ENCODE peak calls at places on chromosomes 16 and 17, in ten cellular contexts. One of them, this sample, is unnamed. For H3K36me3, the result is how much of the 10 kb centered on the place peaks cover.

GRCh38 chr17:18226284-18226945 is 980 bp downstream of the LLGL1 start:
- DNase-seq in ovary: no peak
- DNase-seq in HepG2: no peak
- DNase-seq in transverse colon: no peak
- DNase-seq in stomach: no peak
- DNase-seq in upper lobe of left lung: no peak
- DNase-seq in suprapubic skin: no peak
- DNase-seq in K562: no peak
- DNase-seq in sigmoid colon: no peak
- DNase-seq in H1: no peak
- DNase-seq in this sample: no peak

GRCh38 chr17:248337-249235 is 67.1 kb upstream of the DOC2B start:
- DNase-seq in ovary: peak
- DNase-seq in HepG2: no peak
- DNase-seq in transverse colon: peak
- DNase-seq in stomach: no peak
- DNase-seq in upper lobe of left lung: no peak
- DNase-seq in suprapubic skin: no peak
- DNase-seq in K562: no peak
- DNase-seq in sigmoid colon: peak
- DNase-seq in H1: no peak
- DNase-seq in this sample: peak

GRCh38 chr17:7855643-7856080 is 796 bp downstream of the TMEM88 start:
- DNase-seq in ovary: peak
- DNase-seq in HepG2: no peak
- DNase-seq in transverse colon: no peak
- DNase-seq in stomach: no peak
- DNase-seq in upper lobe of left lung: no peak
- DNase-seq in suprapubic skin: peak
- DNase-seq in K562: no peak
- DNase-seq in sigmoid colon: peak
- DNase-seq in H1: no peak
- DNase-seq in this sample: peak

GRCh38 chr17:36632916-36633846 is 31.8 kb downstream of the MRM1 start:
- DNase-seq in ovary: no peak
- DNase-seq in HepG2: no peak
- DNase-seq in transverse colon: no peak
- DNase-seq in stomach: no peak
- DNase-seq in upper lobe of left lung: no peak
- DNase-seq in suprapubic skin: no peak
- DNase-seq in K562: no peak
- DNase-seq in sigmoid colon: no peak
- DNase-seq in H1: no peak
- DNase-seq in this sample: no peak

GRCh38 chr17:48492401-48493298 is 38.2 kb downstream of the HOXB1 start:
- DNase-seq in ovary: peak
- DNase-seq in HepG2: no peak
- DNase-seq in transverse colon: peak
- DNase-seq in stomach: peak
- DNase-seq in upper lobe of left lung: peak
- DNase-seq in suprapubic skin: peak
- DNase-seq in K562: peak
- DNase-seq in sigmoid colon: peak
- DNase-seq in H1: peak
- DNase-seq in this sample: peak

GRCh38 chr17:15273141-15273793 is 8.1 kb upstream of the PMP22 start:
- DNase-seq in ovary: no peak
- DNase-seq in HepG2: no peak
- DNase-seq in transverse colon: no peak
- DNase-seq in stomach: no peak
- DNase-seq in upper lobe of left lung: no peak
- DNase-seq in suprapubic skin: no peak
- DNase-seq in K562: no peak
- DNase-seq in sigmoid colon: no peak
- DNase-seq in H1: no peak
- DNase-seq in this sample: peak

GRCh38 chr16:64416232-64417010 is 705.4 kb downstream of the CDH11 start:
- DNase-seq in ovary: no peak
- DNase-seq in HepG2: no peak
- DNase-seq in transverse colon: no peak
- DNase-seq in stomach: no peak
- DNase-seq in upper lobe of left lung: no peak
- DNase-seq in suprapubic skin: no peak
- DNase-seq in K562: no peak
- DNase-seq in sigmoid colon: no peak
- DNase-seq in H1: no peak
- DNase-seq in this sample: no peak

GRCh38 chr16:68332411-68333121 is 21.7 kb downstream of the PRMT7 start:
- DNase-seq in ovary: no peak
- DNase-seq in HepG2: peak
- DNase-seq in transverse colon: peak
- DNase-seq in stomach: no peak
- DNase-seq in upper lobe of left lung: peak
- DNase-seq in suprapubic skin: no peak
- DNase-seq in K562: no peak
- DNase-seq in sigmoid colon: no peak
- DNase-seq in H1: no peak
- DNase-seq in this sample: no peak

GRCh38 chr17:81480140-81480917 is 32.3 kb downstream of the ACTG1 start:
- DNase-seq in ovary: peak
- DNase-seq in HepG2: no peak
- DNase-seq in transverse colon: no peak
- DNase-seq in stomach: no peak
- DNase-seq in upper lobe of left lung: no peak
- DNase-seq in suprapubic skin: no peak
- DNase-seq in K562: peak
- DNase-seq in sigmoid colon: no peak
- DNase-seq in H1: no peak
- DNase-seq in this sample: peak

GRCh38 chr17:6355196-6355595 is 79.7 kb downstream of the AIPL1 start:
- DNase-seq in ovary: no peak
- DNase-seq in HepG2: no peak
- DNase-seq in transverse colon: no peak
- DNase-seq in stomach: no peak
- DNase-seq in upper lobe of left lung: no peak
- DNase-seq in suprapubic skin: no peak
- DNase-seq in K562: no peak
- DNase-seq in sigmoid colon: no peak
- DNase-seq in H1: peak
- DNase-seq in this sample: no peak

DNA sequence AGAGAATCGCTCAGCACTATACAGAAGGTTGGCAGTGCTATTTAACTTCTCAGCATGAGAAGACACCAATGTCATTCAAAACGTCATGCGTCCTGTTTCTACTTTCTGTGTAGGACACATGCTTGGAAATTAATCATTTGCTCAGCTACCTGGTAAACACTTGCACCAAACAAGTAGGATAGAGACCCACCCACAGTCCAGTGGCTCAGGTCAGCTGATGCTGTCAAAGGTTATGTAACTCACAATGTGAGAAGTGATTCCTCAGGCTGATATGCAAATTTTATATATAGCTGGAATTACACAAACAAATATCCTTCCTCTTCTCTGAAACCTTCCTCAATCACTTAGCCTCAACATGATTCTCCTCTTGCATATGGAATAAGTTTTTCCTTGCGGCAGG is 59.7 kb downstream of the ZZEF1 start:
- DNase-seq in ovary: no peak
- DNase-seq in HepG2: no peak
- DNase-seq in transverse colon: no peak
- DNase-seq in stomach: no peak
- DNase-seq in upper lobe of left lung: peak
- DNase-seq in suprapubic skin: no peak
- DNase-seq in K562: no peak
- DNase-seq in sigmoid colon: no peak
- DNase-seq in H1: no peak
- DNase-seq in this sample: no peak
- H3K36me3 ChIP-seq in ovary: under half
- H3K36me3 ChIP-seq in HepG2: half or more
- H3K36me3 ChIP-seq in transverse colon: under half
- H3K36me3 ChIP-seq in stomach: half or more
- H3K36me3 ChIP-seq in upper lobe of left lung: under half
- H3K36me3 ChIP-seq in suprapubic skin: half or more
- H3K36me3 ChIP-seq in K562: half or more
- H3K36me3 ChIP-seq in sigmoid colon: half or more
- H3K36me3 ChIP-seq in H1: under half
- H3K36me3 ChIP-seq in this sample: under half

GRCh38 chr16:359871-360697 is 7.6 kb upstream of the AXIN1 start:
- DNase-seq in ovary: no peak
- DNase-seq in HepG2: peak
- DNase-seq in transverse colon: peak
- DNase-seq in stomach: no peak
- DNase-seq in upper lobe of left lung: no peak
- DNase-seq in suprapubic skin: no peak
- DNase-seq in K562: no peak
- DNase-seq in sigmoid colon: no peak
- DNase-seq in H1: no peak
- DNase-seq in this sample: no peak
- TF ChIP-seq EP300 in ovary: no peak
- TF ChIP-seq EP300 in HepG2: no peak
- TF ChIP-seq EP300 in transverse colon: no peak
- TF ChIP-seq EP300 in stomach: no peak
- TF ChIP-seq EP300 in upper lobe of left lung: no peak
- TF ChIP-seq EP300 in suprapubic skin: no peak
- TF ChIP-seq EP300 in K562: no peak
- TF ChIP-seq EP300 in sigmoid colon: no peak
- TF ChIP-seq EP300 in H1: no peak
- TF ChIP-seq EP300 in this sample: no peak

GRCh38 chr16:86532526-86532815 is 22.1 kb downstream of the FOXF1 start:
- DNase-seq in ovary: no peak
- DNase-seq in HepG2: no peak
- DNase-seq in transverse colon: no peak
- DNase-seq in stomach: no peak
- DNase-seq in upper lobe of left lung: no peak
- DNase-seq in suprapubic skin: no peak
- DNase-seq in K562: no peak
- DNase-seq in sigmoid colon: peak
- DNase-seq in H1: no peak
- DNase-seq in this sample: no peak

GRCh38 chr16:86533942-86534341 is 21.1 kb downstream of the MTHFSD start:
- DNase-seq in ovary: no peak
- DNase-seq in HepG2: no peak
- DNase-seq in transverse colon: no peak
- DNase-seq in stomach: no peak
- DNase-seq in upper lobe of left lung: no peak
- DNase-seq in suprapubic skin: no peak
- DNase-seq in K562: no peak
- DNase-seq in sigmoid colon: peak
- DNase-seq in H1: no peak
- DNase-seq in this sample: no peak

GRCh38 chr16:86531641-86532525 is 21.6 kb downstream of the FOXF1 start:
- DNase-seq in ovary: no peak
- DNase-seq in HepG2: no peak
- DNase-seq in transverse colon: no peak
- DNase-seq in stomach: no peak
- DNase-seq in upper lobe of left lung: no peak
- DNase-seq in suprapubic skin: peak
- DNase-seq in K562: no peak
- DNase-seq in sigmoid colon: peak
- DNase-seq in H1: no peak
- DNase-seq in this sample: no peak

GRCh38 chr16:86531193-86531550 is 20.8 kb downstream of the FOXF1 start:
- DNase-seq in ovary: peak
- DNase-seq in HepG2: no peak
- DNase-seq in transverse colon: peak
- DNase-seq in stomach: no peak
- DNase-seq in upper lobe of left lung: no peak
- DNase-seq in suprapubic skin: no peak
- DNase-seq in K562: no peak
- DNase-seq in sigmoid colon: peak
- DNase-seq in H1: no peak
- DNase-seq in this sample: peak

DNA sequence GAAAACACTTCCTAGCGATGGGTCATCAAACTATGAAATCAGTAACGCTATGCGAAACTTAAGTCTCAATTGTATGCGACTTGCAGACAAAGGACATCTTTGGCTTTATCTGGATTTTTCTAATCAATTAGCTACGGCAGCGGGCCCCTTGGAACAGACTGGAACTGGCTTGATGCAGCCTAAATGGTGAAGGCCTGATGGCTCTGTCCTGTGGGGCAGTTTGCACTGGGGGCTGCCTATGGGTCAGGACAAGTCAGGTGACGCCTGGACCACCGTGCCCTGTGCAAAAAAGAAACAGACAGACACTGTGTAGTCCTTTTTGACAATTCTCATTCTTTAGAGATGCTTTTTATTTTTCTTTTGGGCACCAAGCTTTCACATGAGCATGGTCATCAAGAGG is 22.0 kb downstream of the MTHFSD start:
- DNase-seq in ovary: no peak
- DNase-seq in HepG2: no peak
- DNase-seq in transverse colon: no peak
- DNase-seq in stomach: no peak
- DNase-seq in upper lobe of left lung: no peak
- DNase-seq in suprapubic skin: no peak
- DNase-seq in K562: no peak
- DNase-seq in sigmoid colon: peak
- DNase-seq in H1: no peak
- DNase-seq in this sample: no peak
- H3K36me3 ChIP-seq in ovary: under half
- H3K36me3 ChIP-seq in HepG2: under half
- H3K36me3 ChIP-seq in transverse colon: under half
- H3K36me3 ChIP-seq in stomach: half or more
- H3K36me3 ChIP-seq in upper lobe of left lung: under half
- H3K36me3 ChIP-seq in suprapubic skin: under half
- H3K36me3 ChIP-seq in K562: under half
- H3K36me3 ChIP-seq in sigmoid colon: under half
- H3K36me3 ChIP-seq in H1: under half
- H3K36me3 ChIP-seq in this sample: half or more

GRCh38 chr16:12496181-12496580 is 307.5 kb downstream of the CPPED1 start:
- DNase-seq in ovary: no peak
- DNase-seq in HepG2: no peak
- DNase-seq in transverse colon: no peak
- DNase-seq in stomach: no peak
- DNase-seq in upper lobe of left lung: no peak
- DNase-seq in suprapubic skin: no peak
- DNase-seq in K562: no peak
- DNase-seq in sigmoid colon: no peak
- DNase-seq in H1: no peak
- DNase-seq in this sample: no peak

GRCh38 chr16:12494716-12495115 is 309.0 kb downstream of the CPPED1 start:
- DNase-seq in ovary: no peak
- DNase-seq in HepG2: no peak
- DNase-seq in transverse colon: no peak
- DNase-seq in stomach: no peak
- DNase-seq in upper lobe of left lung: no peak
- DNase-seq in suprapubic skin: no peak
- DNase-seq in K562: no peak
- DNase-seq in sigmoid colon: no peak
- DNase-seq in H1: no peak
- DNase-seq in this sample: no peak

GRCh38 chr16:12497558-12497957 is 306.1 kb downstream of the CPPED1 start:
- DNase-seq in ovary: no peak
- DNase-seq in HepG2: no peak
- DNase-seq in transverse colon: no peak
- DNase-seq in stomach: no peak
- DNase-seq in upper lobe of left lung: no peak
- DNase-seq in suprapubic skin: no peak
- DNase-seq in K562: no peak
- DNase-seq in sigmoid colon: no peak
- DNase-seq in H1: no peak
- DNase-seq in this sample: no peak

GRCh38 chr16:12498077-12498476 is 305.6 kb downstream of the CPPED1 start:
- DNase-seq in ovary: no peak
- DNase-seq in HepG2: no peak
- DNase-seq in transverse colon: no peak
- DNase-seq in stomach: no peak
- DNase-seq in upper lobe of left lung: no peak
- DNase-seq in suprapubic skin: no peak
- DNase-seq in K562: no peak
- DNase-seq in sigmoid colon: peak
- DNase-seq in H1: no peak
- DNase-seq in this sample: no peak

GRCh38 chr16:12496866-12497265 is 306.8 kb downstream of the CPPED1 start:
- DNase-seq in ovary: no peak
- DNase-seq in HepG2: no peak
- DNase-seq in transverse colon: no peak
- DNase-seq in stomach: no peak
- DNase-seq in upper lobe of left lung: no peak
- DNase-seq in suprapubic skin: no peak
- DNase-seq in K562: no peak
- DNase-seq in sigmoid colon: no peak
- DNase-seq in H1: no peak
- DNase-seq in this sample: no peak
- TF ChIP-seq EP300 in ovary: no peak
- TF ChIP-seq EP300 in HepG2: no peak
- TF ChIP-seq EP300 in transverse colon: no peak
- TF ChIP-seq EP300 in stomach: no peak
- TF ChIP-seq EP300 in upper lobe of left lung: no peak
- TF ChIP-seq EP300 in suprapubic skin: no peak
- TF ChIP-seq EP300 in K562: no peak
- TF ChIP-seq EP300 in sigmoid colon: no peak
- TF ChIP-seq EP300 in H1: no peak
- TF ChIP-seq EP300 in this sample: no peak